ENCODE peak calls at places on chromosome 12, in ten cellular contexts. C is cardiac muscle cell, I is fibroblast of gingiva, H is iPS-NIHi11, P is neuronal stem cell, R is GDM1, A is Right ventricle myocardium superior, Y is GM03348, U is HEK293T, V is iris pigment epithelial cell. N is an unnamed sample.

GRCh38 chr12:12387521-12387920 is 30.6 kb downstream of the BORCS5 start:
- DNase-seq in U (no peak), H (no peak), C (no peak), I (peak), Y (peak), R (no peak), A (no peak), P (no peak), V (peak), N (no peak)

GRCh38 chr12:104288635-104289258 is 14.8 kb upstream of the EID3 start:
- DNase-seq in P (peak), I (peak), C (peak), V (peak), Y (peak), R (peak), H (peak), U (peak), A (peak), N (peak)

GRCh38 chr12:25769076-25769945 is 189.2 kb upstream of the RASSF8 start:
- DNase-seq in H (no peak), A (no peak), I (peak), C (no peak), U (no peak), V (peak), R (no peak), P (no peak), Y (peak), N (no peak)

GRCh38 chr12:112368856-112369255 is 13.4 kb downstream of the HECTD4 start:
- DNase-seq in R (no peak), P (no peak), U (no peak), H (no peak), C (no peak), Y (no peak), V (no peak), I (no peak), A (no peak), N (no peak)

GRCh38 chr12:460301-461230 is 827 bp downstream of the B4GALNT3 start:
- DNase-seq in Y (peak), V (no peak), P (no peak), C (peak), H (peak), R (no peak), U (peak), I (no peak), A (peak), N (no peak)

GRCh38 chr12:46590991-46591703 is 218.6 kb upstream of the SLC38A2 start:
- DNase-seq in P (no peak), V (no peak), R (no peak), A (no peak), Y (no peak), C (peak), I (no peak), H (no peak), U (no peak), N (no peak)

GRCh38 chr12:63294327-63294632 is 143.3 kb upstream of the AVPR1A start:
- DNase-seq in U (no peak), Y (peak), I (peak), A (no peak), C (no peak), P (no peak), V (peak), R (no peak), H (no peak), N (no peak)

GRCh38 chr12:59632408-59632807 is 36.6 kb downstream of the SLC16A7 start:
- DNase-seq in C (no peak), P (no peak), V (no peak), Y (peak), R (no peak), A (no peak), I (peak), U (no peak), H (no peak), N (no peak)

GRCh38 chr12:107319536-107320030 is 226.2 kb upstream of the CRY1 start:
- DNase-seq in R (no peak), P (no peak), I (no peak), A (no peak), H (peak), C (peak), Y (peak), V (no peak), U (peak), N (no peak)

GRCh38 chr12:52818376-52818775 is 4.5 kb upstream of the KRT4 start:
- DNase-seq in R (no peak), A (no peak), I (no peak), U (no peak), Y (no peak), H (no peak), V (no peak), C (no peak), P (peak), N (no peak)

GRCh38 chr12:18824287-18824686 is 86.4 kb downstream of the CAPZA3 start:
- DNase-seq in Y (no peak), U (no peak), R (peak), H (no peak), C (no peak), A (no peak), V (no peak), I (no peak), P (no peak), N (no peak)

GRCh38 chr12:128693115-128693514 is 130.6 kb downstream of the SLC15A4 start:
- DNase-seq in H (no peak), Y (no peak), C (no peak), R (no peak), A (no peak), P (no peak), U (no peak), I (no peak), V (no peak), N (no peak)

GRCh38 chr12:96447256-96447655 is 42.1 kb upstream of the CFAP54 start:
- DNase-seq in I (no peak), C (no peak), V (no peak), R (no peak), Y (no peak), U (no peak), H (no peak), P (no peak), A (no peak), N (no peak)

GRCh38 chr12:14946856-14947255 is 8.5 kb upstream of the ERP27 start:
- DNase-seq in P (no peak), C (no peak), V (peak), Y (no peak), U (no peak), A (no peak), H (no peak), I (no peak), R (no peak), N (no peak)

GRCh38 chr12:64672925-64673409 is 62.7 kb downstream of the RASSF3 start:
- DNase-seq in H (no peak), A (peak), P (no peak), U (no peak), V (no peak), C (no peak), I (no peak), Y (no peak), R (no peak), N (no peak)

GRCh38 chr12:52347016-52347415 is 20.3 kb downstream of the KRT85 start:
- DNase-seq in C (no peak), V (no peak), R (no peak), A (no peak), H (no peak), P (no peak), Y (no peak), I (no peak), U (no peak), N (no peak)

GRCh38 chr12:123608192-123608591 is 6.3 kb downstream of the DDX55 start:
- DNase-seq in A (no peak), R (no peak), H (no peak), V (no peak), I (no peak), C (no peak), P (no peak), U (no peak), Y (no peak), N (peak)

GRCh38 chr12:109706747-109707469 is 6.7 kb upstream of the FAM222A start:
- DNase-seq in A (no peak), Y (no peak), H (no peak), I (no peak), V (no peak), U (no peak), R (no peak), P (no peak), C (no peak), N (no peak)

GRCh38 chr12:42162198-42162597 is 17.5 kb upstream of the GXYLT1 start:
- DNase-seq in R (no peak), A (no peak), P (no peak), I (no peak), U (no peak), C (no peak), H (no peak), V (peak), Y (no peak), N (no peak)

GRCh38 chr12:97027482-97027881 is 120.4 kb downstream of the NEDD1 start:
- DNase-seq in C (no peak), U (no peak), I (no peak), Y (no peak), V (no peak), P (no peak), H (no peak), A (no peak), R (no peak), N (no peak)

GRCh38 chr12:95548539-95549391 is 2.5 kb downstream of the USP44 start:
- DNase-seq in C (peak), U (peak), Y (peak), P (peak), V (no peak), R (no peak), I (peak), A (peak), H (peak), N (peak)

GRCh38 chr12:22415342-22416309 is 81.1 kb upstream of the ST8SIA1 start:
- DNase-seq in C (no peak), H (no peak), P (no peak), R (no peak), I (no peak), U (no peak), A (no peak), V (peak), Y (no peak), N (no peak)

GRCh38 chr12:49335955-49336644 is 888 bp downstream of the C1QL4 start:
- DNase-seq in Y (no peak), I (no peak), U (no peak), V (no peak), C (no peak), R (no peak), H (no peak), P (no peak), A (no peak), N (no peak)

GRCh38 chr12:4539167-4539870 is 629 bp downstream of the RAD51AP1 start:
- DNase-seq in V (no peak), Y (no peak), H (no peak), P (no peak), U (no peak), C (no peak), A (no peak), R (no peak), I (no peak), N (no peak)

GRCh38 chr12:105783983-105784947 is 354.5 kb downstream of the NUAK1 start:
- DNase-seq in U (no peak), A (peak), H (no peak), P (no peak), C (no peak), R (no peak), Y (no peak), V (no peak), I (no peak), N (peak)

GRCh38 chr12:47094804-47095203 is 15.0 kb upstream of the AMIGO2 start:
- DNase-seq in A (no peak), Y (no peak), R (no peak), I (no peak), C (no peak), V (no peak), P (no peak), H (no peak), U (no peak), N (no peak)

GRCh38 chr12:6124411-6125151 is at the start of gene VWF:
- DNase-seq in U (no peak), I (no peak), V (no peak), C (no peak), R (peak), H (peak), A (no peak), P (no peak), Y (no peak), N (no peak)

GRCh38 chr12:401235-402126 is at the start of gene CCDC77:
- DNase-seq in V (peak), I (peak), H (peak), C (peak), Y (peak), A (peak), U (peak), P (peak), R (no peak), N (peak)

GRCh38 chr12:83016226-83016835 is 329.6 kb downstream of the TMTC2 start:
- DNase-seq in H (no peak), A (no peak), R (no peak), P (no peak), U (no peak), Y (peak), V (peak), I (peak), C (peak), N (peak)

GRCh38 chr12:109126781-109127180 is 10.4 kb downstream of the ACACB start:
- DNase-seq in I (peak), H (no peak), U (no peak), P (no peak), C (no peak), A (no peak), Y (no peak), R (no peak), V (no peak), N (no peak)

GRCh38 chr12:116444590-116444943 is 114.6 kb upstream of the MAP1LC3B2 start:
- DNase-seq in H (no peak), U (no peak), A (no peak), C (no peak), R (no peak), I (no peak), V (no peak), Y (no peak), P (no peak), N (no peak)

GRCh38 chr12:113698505-113698858 is 226.8 kb upstream of the LHX5 start:
- DNase-seq in Y (no peak), H (no peak), R (no peak), U (no peak), C (no peak), P (no peak), I (no peak), A (no peak), V (no peak), N (no peak)

GRCh38 chr12:3241621-3242020 is 164.4 kb downstream of the TSPAN9 start:
- DNase-seq in H (no peak), R (no peak), Y (no peak), U (no peak), C (no peak), I (no peak), A (peak), V (no peak), P (no peak), N (no peak)

GRCh38 chr12:4714879-4715278 is 5.3 kb upstream of the GALNT8 start:
- DNase-seq in P (no peak), A (no peak), U (no peak), V (no peak), H (no peak), Y (no peak), R (no peak), I (no peak), C (no peak), N (no peak)

GRCh38 chr12:98671459-98671858 is 26.4 kb downstream of the APAF1 start:
- DNase-seq in U (no peak), R (no peak), C (peak), Y (no peak), I (no peak), P (no peak), A (no peak), V (no peak), H (no peak), N (no peak)

GRCh38 chr12:42794811-42795210 is 205.3 kb upstream of the PRICKLE1 start:
- DNase-seq in V (peak), A (no peak), P (no peak), C (no peak), U (no peak), Y (no peak), I (no peak), R (no peak), H (no peak), N (no peak)